ENCODE peak calls at places on chromosomes 5 and 9, in seven cellular contexts. Y, P, H, X, I, N and B are unnamed samples.

GRCh38 chr9:613771-614347 is 227.6 kb upstream of the DMRT1 start:
- DNase-seq in I (peak; percentile 89), H (peak; percentile 91), P (peak; percentile 83), Y (peak; percentile 68), X (peak; percentile 77), N (peak; percentile 66), B (peak; percentile 95)

GRCh38 chr5:91171322-91171721 is 211.8 kb downstream of the ARRDC3 start:
- DNase-seq in Y (no peak), P (no peak), H (no peak), I (no peak), X (no peak), N (no peak), B (no peak)

GRCh38 chr5:11931638-11932037 is 27.4 kb upstream of the CTNND2 start:
- DNase-seq in N (no peak), I (no peak), Y (no peak), H (no peak), X (no peak), P (no peak), B (no peak)

GRCh38 chr5:67347821-67348220 is 151.2 kb upstream of the CD180 start:
- DNase-seq in H (no peak), I (no peak), Y (no peak), N (no peak), P (no peak), X (no peak), B (no peak)

GRCh38 chr5:64807505-64807904 is 38.8 kb downstream of the CWC27 start:
- DNase-seq in Y (no peak), P (no peak), H (peak; percentile 80), N (no peak), I (peak; percentile 41), X (no peak), B (no peak)

GRCh38 chr9:125089331-125089730 is 54.0 kb downstream of the SCAI start:
- DNase-seq in X (no peak), N (no peak), P (no peak), I (no peak), H (no peak), Y (no peak), B (no peak)

GRCh38 chr9:113886003-113886324 is 9.9 kb downstream of the ZNF618 start:
- DNase-seq in X (no peak), N (no peak), P (no peak), H (peak; percentile 26), I (peak; percentile 17), Y (no peak), B (no peak)

GRCh38 chr9:81377310-81377709 is 312.0 kb downstream of the TLE1 start:
- DNase-seq in P (no peak), H (no peak), Y (no peak), I (no peak), X (no peak), N (no peak), B (no peak)

GRCh38 chr9:129987047-129987446 is 55.9 kb downstream of the FNBP1 start:
- DNase-seq in X (no peak), N (no peak), I (no peak), H (peak; percentile 23), P (no peak), Y (no peak), B (no peak)

GRCh38 chr5:55577353-55578060 is 42.7 kb upstream of the PLPP1 start:
- DNase-seq in X (no peak), Y (no peak), H (no peak), P (no peak), I (no peak), N (no peak), B (no peak)

GRCh38 chr9:130940693-130941576 is 1.9 kb upstream of the FIBCD1 start:
- DNase-seq in P (peak; percentile 97), I (peak; percentile 37), Y (no peak), H (peak; percentile 15), N (peak; percentile 85), X (peak; percentile 84), B (peak; percentile 87)

GRCh38 chr9:122949696-122950095 is 8.9 kb downstream of the RABGAP1 start:
- DNase-seq in X (no peak), Y (no peak), P (no peak), N (no peak), H (peak; percentile 25), I (no peak), B (no peak)

GRCh38 chr9:113593682-113594281 is 130.3 kb downstream of the RGS3 start:
- DNase-seq in P (peak; percentile 99), H (peak; percentile 98), Y (peak; percentile 98), I (peak; percentile 100), X (peak; percentile 84), N (peak; percentile 94), B (peak; percentile 100)

GRCh38 chr9:81575976-81576375 is 113.4 kb downstream of the TLE1 start:
- DNase-seq in X (no peak), P (no peak), I (peak; percentile 67), N (no peak), H (peak; percentile 79), Y (no peak), B (no peak)

GRCh38 chr9:133182151-133182550 is 18.4 kb upstream of the GBGT1 start:
- DNase-seq in H (no peak), Y (no peak), P (no peak), N (no peak), X (no peak), I (no peak), B (no peak)

GRCh38 chr5:57175586-57175985 is 1.7 kb downstream of the GPBP1 start:
- DNase-seq in Y (no peak), P (no peak), N (no peak), X (no peak), I (peak; percentile 34), H (no peak), B (no peak)

GRCh38 chr9:16985559-16986348 is 115.3 kb upstream of the BNC2 start:
- DNase-seq in N (no peak), H (peak; percentile 93), P (no peak), I (no peak), X (no peak), Y (no peak), B (no peak)

GRCh38 chr5:163838738-163839137 is 333.3 kb downstream of the MAT2B start:
- DNase-seq in N (no peak), I (no peak), P (no peak), H (peak; percentile 28), Y (no peak), X (no peak), B (no peak)

GRCh38 chr5:151682751-151683331 is 3.9 kb downstream of the SPARC start:
- DNase-seq in X (no peak), Y (no peak), H (peak; percentile 43), P (no peak), I (peak; percentile 61), N (no peak), B (no peak)

GRCh38 chr5:42912184-42912766 is 100.6 kb upstream of the SELENOP start:
- DNase-seq in P (no peak), X (no peak), Y (no peak), N (no peak), I (peak; percentile 61), H (peak; percentile 72), B (peak; percentile 36)

GRCh38 chr5:60993425-60993824 is 48.4 kb downstream of the NDUFAF2 start:
- DNase-seq in H (no peak), X (no peak), N (no peak), P (no peak), I (no peak), Y (no peak), B (peak; percentile 42)

DNA sequence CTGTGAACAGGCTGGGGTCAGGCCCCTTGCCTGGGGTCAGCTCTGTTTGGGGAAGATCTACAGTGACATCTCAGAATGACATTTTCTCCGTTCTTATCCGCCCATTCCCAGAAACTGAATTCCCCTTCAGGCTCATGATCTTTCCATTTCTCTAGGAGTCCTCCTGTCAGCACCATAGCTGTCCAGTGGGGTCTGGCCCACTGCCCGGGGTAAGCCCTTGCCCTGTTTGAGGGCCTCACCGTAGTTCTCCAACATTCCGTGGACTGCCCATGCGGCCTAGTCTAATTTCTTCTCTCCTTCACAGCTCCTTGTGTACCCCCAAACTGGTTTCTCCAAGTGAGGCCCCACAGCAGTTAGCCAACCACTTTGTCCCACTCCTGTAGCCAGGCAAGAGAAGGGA is 68.4 kb downstream of the ENTREP1 start:
- DNase-seq in X (no peak), P (no peak), Y (no peak), H (no peak), N (no peak), I (no peak), B (no peak)
- H3K23ac ChIP-seq in X (no peak overlapping the region), P (no peak overlapping the region), Y (peak overlapping the region; percentile 25), H (no peak overlapping the region), N (no peak overlapping the region), I (no peak overlapping the region), B (no peak overlapping the region)

GRCh38 chr5:172800088-172800551 is 29.1 kb upstream of the DUSP1 start:
- DNase-seq in N (no peak), I (peak; percentile 99), Y (no peak), H (peak; percentile 98), P (no peak), X (peak; percentile 98), B (no peak)
- H3K23ac ChIP-seq in N (no peak overlapping the region), I (no peak overlapping the region), Y (no peak overlapping the region), H (peak overlapping the region; percentile 82), P (no peak overlapping the region), X (no peak overlapping the region), B (no peak overlapping the region)

GRCh38 chr9:115414561-115414960 is 296.6 kb upstream of the TNC start:
- DNase-seq in H (no peak), X (no peak), I (no peak), Y (no peak), P (no peak), N (no peak), B (no peak)

GRCh38 chr9:115415450-115415849 is 297.5 kb upstream of the TNC start:
- DNase-seq in H (no peak), N (no peak), P (no peak), X (no peak), I (no peak), Y (no peak), B (peak; percentile 66)

GRCh38 chr9:115413304-115413703 is 295.3 kb upstream of the TNC start:
- DNase-seq in X (no peak), H (no peak), Y (no peak), P (no peak), I (no peak), N (no peak), B (no peak)

GRCh38 chr9:115413766-115414382 is 295.9 kb upstream of the TNC start:
- DNase-seq in X (no peak), H (no peak), P (no peak), N (no peak), Y (no peak), I (no peak), B (no peak)

DNA sequence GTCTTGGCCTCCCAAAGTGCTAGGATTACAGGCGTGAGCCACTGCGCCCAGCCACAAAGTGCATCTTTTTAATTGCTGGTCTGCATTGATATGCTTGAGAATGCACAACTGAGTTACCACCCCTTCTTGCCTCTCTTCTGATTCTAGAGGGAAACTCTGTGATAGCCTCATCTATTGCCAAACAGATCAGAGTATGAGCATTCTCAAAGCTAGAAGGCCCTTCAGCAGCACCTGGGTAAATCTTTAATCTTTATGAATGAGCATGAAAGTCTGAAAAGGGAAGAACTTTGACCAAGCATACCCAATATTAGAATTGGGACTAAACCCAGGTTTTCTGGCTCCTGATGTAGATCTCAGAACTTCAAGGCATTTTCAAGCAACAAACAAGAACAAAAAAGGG is 298.3 kb upstream of the TNC start:
- DNase-seq in I (no peak), H (no peak), Y (no peak), P (no peak), X (no peak), N (no peak), B (no peak)
- H3K23ac ChIP-seq in I (no peak overlapping the region), H (no peak overlapping the region), Y (no peak overlapping the region), P (no peak overlapping the region), X (no peak overlapping the region), N (no peak overlapping the region), B (no peak overlapping the region)

GRCh38 chr9:135215571-135216161 is 128.2 kb downstream of the OLFM1 start:
- DNase-seq in Y (no peak), I (no peak), H (no peak), P (no peak), N (no peak), X (no peak), B (no peak)
- H3K23ac ChIP-seq in Y (no peak overlapping the region), I (no peak overlapping the region), H (no peak overlapping the region), P (no peak overlapping the region), N (no peak overlapping the region), X (no peak overlapping the region), B (no peak overlapping the region)